ENCODE peak calls at places on chromosomes 2 and 18, in six cellular contexts. S, H, I, X, G and C are unnamed samples.

GRCh38 chr2:119609337-119609736 is 65.1 kb downstream of the CFAP221 start:
- DNase-seq in S (no peak), H (no peak), I (no peak), X (no peak), G (no peak), C (no peak)

GRCh38 chr2:96233880-96234316 is 25.3 kb upstream of the STARD7 start:
- DNase-seq in S (no peak), H (no peak), I (no peak), X (no peak), G (no peak), C (no peak)

GRCh38 chr2:127095784-127096183 is 11.2 kb downstream of the BIN1 start:
- DNase-seq in S (no peak), H (no peak), I (peak; percentile 12), X (no peak), G (no peak), C (no peak)

GRCh38 chr2:2234398-2234797 is 96.7 kb downstream of the MYT1L start:
- DNase-seq in S (no peak), H (no peak), I (no peak), X (no peak), G (no peak), C (no peak)

GRCh38 chr18:48933578-48934399 is 17.0 kb downstream of the SMAD7 start:
- DNase-seq in S (no peak), H (no peak), I (no peak), X (peak; percentile 34), G (no peak), C (no peak)

GRCh38 chr2:110931648-110932047 is 189.1 kb upstream of the BCL2L11 start:
- DNase-seq in S (peak; percentile 20), H (no peak), I (no peak), X (no peak), G (no peak), C (no peak)

GRCh38 chr2:21740529-21740928 is 616.8 kb downstream of the TDRD15 start:
- DNase-seq in S (no peak), H (no peak), I (no peak), X (no peak), G (no peak), C (no peak)

GRCh38 chr2:118014492-118014824 is 588 bp upstream of the CCDC93 start:
- DNase-seq in S (no peak), H (no peak), I (no peak), X (peak; percentile 47), G (no peak), C (no peak)

GRCh38 chr18:11906926-11907874 is 917 bp downstream of the MPPE1 start:
- DNase-seq in S (no peak), H (no peak), I (no peak), X (no peak), G (no peak), C (no peak)

GRCh38 chr2:189146553-189146952 is 33.0 kb downstream of the COL5A2 start:
- DNase-seq in S (no peak), H (no peak), I (no peak), X (no peak), G (no peak), C (no peak)

GRCh38 chr2:71612581-71613520 is 159.5 kb downstream of the DYSF start:
- DNase-seq in S (no peak), H (no peak), I (no peak), X (no peak), G (no peak), C (peak; percentile 35)

GRCh38 chr2:106997204-106997603 is 111.2 kb upstream of the ST6GAL2 start:
- DNase-seq in S (no peak), H (no peak), I (no peak), X (no peak), G (no peak), C (no peak)

GRCh38 chr2:180374502-180375281 is 367.6 kb upstream of the CWC22 start:
- DNase-seq in S (no peak), H (no peak), I (no peak), X (no peak), G (no peak), C (no peak)

GRCh38 chr2:218260166-218260565 is 649 bp upstream of the GPBAR1 start:
- DNase-seq in S (no peak), H (no peak), I (no peak), X (no peak), G (no peak), C (no peak)

GRCh38 chr2:174787485-174788205 is 23.4 kb upstream of the CHRNA1 start:
- DNase-seq in S (no peak), H (no peak), I (no peak), X (no peak), G (no peak), C (no peak)

GRCh38 chr2:174878537-174879147 is 114.4 kb upstream of the CHRNA1 start:
- DNase-seq in S (peak; percentile 5), H (no peak), I (no peak), X (no peak), G (peak; percentile 12), C (no peak)

GRCh38 chr2:141595531-141595930 is 535.3 kb downstream of the LRP1B start:
- DNase-seq in S (no peak), H (no peak), I (no peak), X (no peak), G (no peak), C (no peak)

GRCh38 chr2:20453087-20453486 is 6.2 kb downstream of the RHOB start:
- DNase-seq in S (no peak), H (no peak), I (no peak), X (no peak), G (no peak), C (no peak)

GRCh38 chr2:235051436-235052260 is 99.8 kb downstream of the SH3BP4 start:
- DNase-seq in S (no peak), H (no peak), I (no peak), X (no peak), G (no peak), C (peak; percentile 36)

GRCh38 chr18:59787998-59788875 is 91.0 kb upstream of the CCBE1 start:
- DNase-seq in S (peak; percentile 58), H (no peak), I (no peak), X (no peak), G (peak; percentile 6), C (no peak)